ENCODE peak calls at places on chromosomes 2 and 18, in five cellular contexts. One of them, this sample, is unnamed.

GRCh38 chr2:5507374-5507773 is 184.8 kb upstream of the SOX11 start:
- DNase-seq in cardiac muscle cell: peak; percentile 59
- DNase-seq in G401: no peak
- DNase-seq in NCI-H748 treated with DMSO at 0.1 percent for 48 hours: no peak
- DNase-seq in stimulated activated CD4-positive, alpha-beta T cell treated with anti-CD3 and anti-CD28 coated beads, Interleukin-1b, Interleukin-23, amount 100 ng/mL, for 24 hours: no peak
- DNase-seq in this sample: no peak

GRCh38 chr2:179068991-179069643 is 19.2 kb upstream of the CCDC141 start:
- DNase-seq in NCI-H748 treated with DMSO at 0.1 percent for 48 hours: no peak
- DNase-seq in cardiac muscle cell: no peak
- DNase-seq in G401: no peak
- DNase-seq in stimulated activated CD4-positive, alpha-beta T cell treated with anti-CD3 and anti-CD28 coated beads, Interleukin-1b, Interleukin-23, amount 100 ng/mL, for 24 hours: no peak
- DNase-seq in this sample: no peak

GRCh38 chr2:174591740-174592139 is 5.9 kb downstream of the WIPF1 start:
- DNase-seq in G401: no peak
- DNase-seq in stimulated activated CD4-positive, alpha-beta T cell treated with anti-CD3 and anti-CD28 coated beads, Interleukin-1b, Interleukin-23, amount 100 ng/mL, for 24 hours: no peak
- DNase-seq in cardiac muscle cell: no peak
- DNase-seq in NCI-H748 treated with DMSO at 0.1 percent for 48 hours: no peak
- DNase-seq in this sample: no peak

GRCh38 chr2:7052404-7052803 is 135.2 kb downstream of the RNF144A start:
- DNase-seq in G401: no peak
- DNase-seq in stimulated activated CD4-positive, alpha-beta T cell treated with anti-CD3 and anti-CD28 coated beads, Interleukin-1b, Interleukin-23, amount 100 ng/mL, for 24 hours: no peak
- DNase-seq in NCI-H748 treated with DMSO at 0.1 percent for 48 hours: no peak
- DNase-seq in cardiac muscle cell: no peak
- DNase-seq in this sample: no peak

GRCh38 chr2:165105911-165106310 is 97.9 kb downstream of the SCN3A start:
- DNase-seq in NCI-H748 treated with DMSO at 0.1 percent for 48 hours: no peak
- DNase-seq in cardiac muscle cell: no peak
- DNase-seq in stimulated activated CD4-positive, alpha-beta T cell treated with anti-CD3 and anti-CD28 coated beads, Interleukin-1b, Interleukin-23, amount 100 ng/mL, for 24 hours: no peak
- DNase-seq in G401: no peak
- DNase-seq in this sample: no peak

GRCh38 chr2:152594022-152594712 is 123.1 kb downstream of the PRPF40A start:
- DNase-seq in cardiac muscle cell: no peak
- DNase-seq in NCI-H748 treated with DMSO at 0.1 percent for 48 hours: no peak
- DNase-seq in G401: peak; percentile 70
- DNase-seq in stimulated activated CD4-positive, alpha-beta T cell treated with anti-CD3 and anti-CD28 coated beads, Interleukin-1b, Interleukin-23, amount 100 ng/mL, for 24 hours: no peak
- DNase-seq in this sample: no peak

GRCh38 chr2:56008661-56009411 is 85.3 kb upstream of the EFEMP1 start:
- DNase-seq in G401: no peak
- DNase-seq in cardiac muscle cell: peak; percentile 45
- DNase-seq in NCI-H748 treated with DMSO at 0.1 percent for 48 hours: peak; percentile 90
- DNase-seq in stimulated activated CD4-positive, alpha-beta T cell treated with anti-CD3 and anti-CD28 coated beads, Interleukin-1b, Interleukin-23, amount 100 ng/mL, for 24 hours: no peak
- DNase-seq in this sample: peak; percentile 96

GRCh38 chr2:66301073-66301766 is 133.7 kb upstream of the MEIS1 start:
- DNase-seq in cardiac muscle cell: peak; percentile 8
- DNase-seq in G401: no peak
- DNase-seq in NCI-H748 treated with DMSO at 0.1 percent for 48 hours: no peak
- DNase-seq in stimulated activated CD4-positive, alpha-beta T cell treated with anti-CD3 and anti-CD28 coated beads, Interleukin-1b, Interleukin-23, amount 100 ng/mL, for 24 hours: no peak
- DNase-seq in this sample: no peak

GRCh38 chr2:176188218-176188968 is at the start of gene HOXD1:
- DNase-seq in cardiac muscle cell: no peak
- DNase-seq in NCI-H748 treated with DMSO at 0.1 percent for 48 hours: peak; percentile 80
- DNase-seq in stimulated activated CD4-positive, alpha-beta T cell treated with anti-CD3 and anti-CD28 coated beads, Interleukin-1b, Interleukin-23, amount 100 ng/mL, for 24 hours: no peak
- DNase-seq in G401: no peak
- DNase-seq in this sample: no peak

GRCh38 chr2:239831272-239831731 is 193.8 kb downstream of the NDUFA10 start:
- DNase-seq in G401: no peak
- DNase-seq in stimulated activated CD4-positive, alpha-beta T cell treated with anti-CD3 and anti-CD28 coated beads, Interleukin-1b, Interleukin-23, amount 100 ng/mL, for 24 hours: no peak
- DNase-seq in NCI-H748 treated with DMSO at 0.1 percent for 48 hours: no peak
- DNase-seq in cardiac muscle cell: no peak
- DNase-seq in this sample: no peak

GRCh38 chr2:170813611-170814550 is 2.8 kb upstream of the GAD1 start:
- DNase-seq in NCI-H748 treated with DMSO at 0.1 percent for 48 hours: peak; percentile 76
- DNase-seq in cardiac muscle cell: peak; percentile 87
- DNase-seq in stimulated activated CD4-positive, alpha-beta T cell treated with anti-CD3 and anti-CD28 coated beads, Interleukin-1b, Interleukin-23, amount 100 ng/mL, for 24 hours: no peak
- DNase-seq in G401: no peak
- DNase-seq in this sample: no peak

GRCh38 chr2:231057590-231057989 is 923 bp downstream of the PSMD1 start:
- DNase-seq in G401: no peak
- DNase-seq in NCI-H748 treated with DMSO at 0.1 percent for 48 hours: no peak
- DNase-seq in cardiac muscle cell: peak; percentile 44
- DNase-seq in stimulated activated CD4-positive, alpha-beta T cell treated with anti-CD3 and anti-CD28 coated beads, Interleukin-1b, Interleukin-23, amount 100 ng/mL, for 24 hours: no peak
- DNase-seq in this sample: no peak

GRCh38 chr2:240250150-240250984 is 109.9 kb upstream of the OTOS start:
- DNase-seq in cardiac muscle cell: no peak
- DNase-seq in G401: no peak
- DNase-seq in stimulated activated CD4-positive, alpha-beta T cell treated with anti-CD3 and anti-CD28 coated beads, Interleukin-1b, Interleukin-23, amount 100 ng/mL, for 24 hours: no peak
- DNase-seq in NCI-H748 treated with DMSO at 0.1 percent for 48 hours: no peak
- DNase-seq in this sample: no peak

GRCh38 chr18:32372381-32373061 is 98.2 kb downstream of the GAREM1 start:
- DNase-seq in stimulated activated CD4-positive, alpha-beta T cell treated with anti-CD3 and anti-CD28 coated beads, Interleukin-1b, Interleukin-23, amount 100 ng/mL, for 24 hours: no peak
- DNase-seq in NCI-H748 treated with DMSO at 0.1 percent for 48 hours: peak; percentile 98
- DNase-seq in cardiac muscle cell: no peak
- DNase-seq in G401: no peak
- DNase-seq in this sample: no peak

This sample was measured in NCI-H2081 treated with DMSO at 0.1 percent for 48 hours.